ENCODE peak calls at places on chromosome 18, in nine cellular contexts. V is adrenal gland, Q is IMR-90, D is A549, L is ovary, P is transverse colon, X is body of pancreas, J is heart left ventricle, E is stomach. M is an unnamed sample.
A peak's percentile ranks its signal among the peaks of the same experiment; 100 is the strongest.

GRCh38 chr18:57698571-57699276 is 77.1 kb upstream of the NARS1 start:
- DNase-seq in D (no peak), V (no peak), J (no peak), X (no peak), E (no peak), L (no peak), Q (peak; percentile 74), P (no peak), M (no peak)

GRCh38 chr18:54671291-54671881 is 80.3 kb downstream of the DYNAP start:
- DNase-seq in D (peak; percentile 21), L (no peak), X (no peak), P (no peak), E (no peak), V (no peak), Q (peak; percentile 42), J (no peak), M (no peak)

GRCh38 chr18:58201268-58201667 is 157.2 kb downstream of the NEDD4L start:
- DNase-seq in J (no peak), P (no peak), E (no peak), Q (no peak), V (no peak), D (no peak), X (no peak), L (no peak), M (no peak)

GRCh38 chr18:63637703-63638102 is 6.4 kb downstream of the SERPINB4 start:
- DNase-seq in J (no peak), Q (no peak), D (no peak), V (no peak), E (no peak), P (no peak), L (no peak), X (no peak), M (no peak)

GRCh38 chr18:65791753-65792152 is 40.9 kb downstream of the CDH7 start:
- DNase-seq in L (no peak), Q (no peak), V (no peak), D (no peak), E (no peak), X (no peak), J (no peak), P (no peak), M (no peak)

GRCh38 chr18:40371673-40372072 is 1583.4 kb upstream of the PIK3C3 start:
- DNase-seq in X (no peak), D (no peak), P (no peak), J (no peak), L (no peak), E (no peak), V (no peak), Q (peak; percentile 83), M (no peak)

GRCh38 chr18:5036523-5036922 is 160.5 kb downstream of the AKAIN1 start:
- DNase-seq in L (no peak), E (no peak), X (no peak), J (no peak), P (no peak), D (no peak), Q (no peak), V (no peak), M (no peak)

GRCh38 chr18:62717059-62717849 is 1.9 kb downstream of the PHLPP1 start:
- DNase-seq in P (peak; percentile 69), L (no peak), D (peak; percentile 26), J (no peak), E (peak; percentile 52), X (peak; percentile 64), Q (peak; percentile 71), V (peak; percentile 38), M (no peak)

GRCh38 chr18:59801576-59801975 is 98.2 kb upstream of the PMAIP1 start:
- DNase-seq in X (no peak), P (no peak), Q (no peak), E (no peak), L (no peak), V (no peak), D (no peak), J (no peak), M (no peak)

GRCh38 chr18:25457196-25457595 is 105.2 kb upstream of the ZNF521 start:
- DNase-seq in X (no peak), V (no peak), Q (no peak), P (no peak), D (no peak), E (no peak), L (no peak), J (no peak), M (no peak)

GRCh38 chr18:7596133-7596532 is 29.0 kb downstream of the PTPRM start:
- DNase-seq in V (no peak), J (no peak), X (no peak), L (no peak), Q (peak; percentile 18), P (no peak), D (no peak), E (no peak), M (no peak)

GRCh38 chr18:57107141-57107832 is 39.6 kb upstream of the BOD1L2 start:
- DNase-seq in X (no peak), V (no peak), J (no peak), P (no peak), E (no peak), L (no peak), Q (peak; percentile 43), D (no peak), M (no peak)

GRCh38 chr18:658947-659533 is 1.6 kb downstream of the TYMS start:
- DNase-seq in E (no peak), P (no peak), D (no peak), V (no peak), X (no peak), L (no peak), Q (no peak), J (no peak), M (no peak)

GRCh38 chr18:79404567-79404910 is 8.8 kb downstream of the NFATC1 start:
- DNase-seq in L (peak; percentile 21), D (no peak), X (no peak), V (no peak), E (no peak), Q (no peak), J (no peak), P (no peak), M (no peak)
- H3K4me1 ChIP-seq in L (peaks cover 5% of the 10 kb centered on the region), D (no peaks in the 10 kb centered on the region), X (peaks cover 30% of the 10 kb centered on the region), V (peaks cover 4% of the 10 kb centered on the region), E (peaks cover 13% of the 10 kb centered on the region), Q (peaks cover 1% of the 10 kb centered on the region), J (peaks cover 62% of the 10 kb centered on the region), P (peaks cover 34% of the 10 kb centered on the region), M (peaks cover 38% of the 10 kb centered on the region)

DNA sequence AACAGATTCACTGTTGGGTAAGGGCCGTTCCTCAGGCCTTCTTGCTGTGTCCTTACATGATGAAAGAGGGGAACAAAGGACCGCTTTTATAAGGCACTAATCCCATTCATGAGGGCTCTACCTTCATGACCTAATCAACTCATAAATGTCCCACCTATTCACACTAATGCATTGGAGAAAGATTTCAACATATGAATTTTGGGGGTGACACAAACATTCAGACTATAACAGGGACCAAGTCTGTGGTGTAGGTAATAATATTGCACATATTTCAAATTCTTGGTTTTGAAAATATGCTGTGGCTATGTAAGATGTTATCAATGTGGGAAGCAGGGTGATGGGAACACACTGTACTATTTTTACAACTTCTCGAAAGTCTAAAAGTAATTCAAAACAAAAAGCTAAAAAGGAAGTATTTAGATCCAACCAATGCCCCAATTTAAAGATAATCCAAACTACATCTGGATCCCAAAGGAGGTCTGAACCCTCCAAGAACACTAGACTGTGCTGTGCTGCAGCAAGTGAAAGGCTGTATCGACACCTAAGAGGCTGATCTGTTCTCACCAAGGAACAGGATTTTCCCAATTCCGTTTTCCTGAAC is 82.4 kb upstream of the TGIF1 start:
- DNase-seq in J (no peak), D (no peak), V (no peak), P (no peak), X (no peak), Q (peak; percentile 7), L (no peak), E (no peak), M (no peak)
- TF ChIP-seq POLR2A in J (no peak), D (no peak), V (no peak), P (no peak), X (no peak), Q (no peak), L (no peak), E (no peak), M (no peak)

GRCh38 chr18:34595673-34596072 is 114.4 kb upstream of the DTNA start:
- DNase-seq in P (no peak), E (no peak), J (no peak), X (no peak), D (peak; percentile 1), V (peak; percentile 30), Q (peak; percentile 41), L (no peak), M (no peak)
- TF ChIP-seq CTCF in P (no peak), E (no peak), J (no peak), X (no peak), D (peak; percentile 8), V (peak; percentile 46), Q (peak; percentile 54), L (no peak), M (no peak)

GRCh38 chr18:11995445-11996189 is 14.3 kb downstream of the IMPA2 start:
- DNase-seq in E (peak; percentile 85), D (peak; percentile 77), V (peak; percentile 81), P (peak; percentile 81), X (peak; percentile 88), Q (peak; percentile 77), J (peak; percentile 87), L (peak; percentile 77), M (no peak)
- H3K4me1 ChIP-seq in E (peaks cover 32% of the 10 kb centered on the region), D (peaks cover 44% of the 10 kb centered on the region), V (no peaks in the 10 kb centered on the region), P (peaks cover 27% of the 10 kb centered on the region), X (peaks cover 97% of the 10 kb centered on the region), Q (peaks cover 11% of the 10 kb centered on the region), J (peaks cover 23% of the 10 kb centered on the region), L (peaks cover 7% of the 10 kb centered on the region), M (peaks cover 46% of the 10 kb centered on the region)